ENCODE peak calls at places on chromosomes 4 and X, in nine cellular contexts. One of them, this sample, is unnamed.

GRCh38 chrX:120664081-120664480 is 34.2 kb upstream of the C1GALT1C1 start:
- DNase-seq in osteoblast: peak
- DNase-seq in foreskin fibroblast: no peak
- DNase-seq in HFF-Myc: no peak
- DNase-seq in adrenal gland: no peak
- DNase-seq in cardiac muscle cell: no peak
- DNase-seq in esophagus squamous epithelium: no peak
- DNase-seq in transverse colon: no peak
- DNase-seq in lung: no peak
- DNase-seq in this sample: no peak

GRCh38 chr4:26812049-26812729 is 48.5 kb upstream of the STIM2 start:
- DNase-seq in HFF-Myc: no peak
- DNase-seq in lung: no peak
- DNase-seq in osteoblast: no peak
- DNase-seq in cardiac muscle cell: no peak
- DNase-seq in transverse colon: no peak
- DNase-seq in adrenal gland: peak
- DNase-seq in esophagus squamous epithelium: no peak
- DNase-seq in foreskin fibroblast: no peak
- DNase-seq in this sample: no peak

GRCh38 chrX:123607270-123607669 is 125.6 kb downstream of the THOC2 start:
- DNase-seq in adrenal gland: no peak
- DNase-seq in HFF-Myc: no peak
- DNase-seq in foreskin fibroblast: no peak
- DNase-seq in lung: no peak
- DNase-seq in cardiac muscle cell: no peak
- DNase-seq in transverse colon: no peak
- DNase-seq in esophagus squamous epithelium: no peak
- DNase-seq in osteoblast: no peak
- DNase-seq in this sample: no peak

GRCh38 chr4:13544556-13545393 is 467 bp upstream of the NKX3-2 start:
- DNase-seq in lung: peak
- DNase-seq in foreskin fibroblast: peak
- DNase-seq in cardiac muscle cell: peak
- DNase-seq in esophagus squamous epithelium: no peak
- DNase-seq in osteoblast: peak
- DNase-seq in adrenal gland: peak
- DNase-seq in HFF-Myc: no peak
- DNase-seq in transverse colon: peak
- DNase-seq in this sample: no peak

GRCh38 chr4:107366016-107366415 is 329.9 kb upstream of the DKK2 start:
- DNase-seq in transverse colon: no peak
- DNase-seq in adrenal gland: no peak
- DNase-seq in esophagus squamous epithelium: no peak
- DNase-seq in cardiac muscle cell: no peak
- DNase-seq in lung: no peak
- DNase-seq in osteoblast: no peak
- DNase-seq in foreskin fibroblast: no peak
- DNase-seq in HFF-Myc: no peak
- DNase-seq in this sample: no peak

GRCh38 chr4:119841361-119841760 is 212.8 kb upstream of the PDE5A start:
- DNase-seq in HFF-Myc: no peak
- DNase-seq in cardiac muscle cell: no peak
- DNase-seq in lung: no peak
- DNase-seq in adrenal gland: no peak
- DNase-seq in osteoblast: no peak
- DNase-seq in transverse colon: no peak
- DNase-seq in esophagus squamous epithelium: no peak
- DNase-seq in foreskin fibroblast: no peak
- DNase-seq in this sample: no peak

GRCh38 chrX:129472116-129472515 is 51.2 kb downstream of the SMARCA1 start:
- DNase-seq in adrenal gland: no peak
- DNase-seq in transverse colon: no peak
- DNase-seq in cardiac muscle cell: no peak
- DNase-seq in lung: no peak
- DNase-seq in osteoblast: no peak
- DNase-seq in esophagus squamous epithelium: no peak
- DNase-seq in HFF-Myc: peak
- DNase-seq in foreskin fibroblast: no peak
- DNase-seq in this sample: no peak

GRCh38 chr4:139552506-139552905 is 3.5 kb downstream of the SETD7 start:
- DNase-seq in lung: no peak
- DNase-seq in esophagus squamous epithelium: no peak
- DNase-seq in cardiac muscle cell: peak
- DNase-seq in foreskin fibroblast: peak
- DNase-seq in HFF-Myc: no peak
- DNase-seq in osteoblast: no peak
- DNase-seq in transverse colon: no peak
- DNase-seq in adrenal gland: no peak
- DNase-seq in this sample: no peak

GRCh38 chrX:105820247-105820646 is 2.1 kb upstream of the NRK start:
- DNase-seq in lung: no peak
- DNase-seq in foreskin fibroblast: no peak
- DNase-seq in HFF-Myc: no peak
- DNase-seq in osteoblast: peak
- DNase-seq in transverse colon: no peak
- DNase-seq in esophagus squamous epithelium: no peak
- DNase-seq in cardiac muscle cell: no peak
- DNase-seq in adrenal gland: no peak
- DNase-seq in this sample: no peak

GRCh38 chrX:105816517-105816916 is 5.8 kb upstream of the NRK start:
- DNase-seq in HFF-Myc: no peak
- DNase-seq in adrenal gland: no peak
- DNase-seq in cardiac muscle cell: no peak
- DNase-seq in osteoblast: no peak
- DNase-seq in transverse colon: no peak
- DNase-seq in esophagus squamous epithelium: no peak
- DNase-seq in foreskin fibroblast: no peak
- DNase-seq in lung: no peak
- DNase-seq in this sample: no peak

GRCh38 chrX:105821471-105822081 is 763 bp upstream of the NRK start:
- DNase-seq in cardiac muscle cell: peak
- DNase-seq in transverse colon: peak
- DNase-seq in lung: no peak
- DNase-seq in osteoblast: peak
- DNase-seq in HFF-Myc: no peak
- DNase-seq in foreskin fibroblast: no peak
- DNase-seq in esophagus squamous epithelium: no peak
- DNase-seq in adrenal gland: peak
- DNase-seq in this sample: no peak

GRCh38 chrX:105823092-105823454 is 734 bp downstream of the NRK start:
- DNase-seq in osteoblast: peak
- DNase-seq in transverse colon: no peak
- DNase-seq in HFF-Myc: no peak
- DNase-seq in foreskin fibroblast: no peak
- DNase-seq in lung: no peak
- DNase-seq in esophagus squamous epithelium: no peak
- DNase-seq in cardiac muscle cell: no peak
- DNase-seq in adrenal gland: peak
- DNase-seq in this sample: no peak

DNA sequence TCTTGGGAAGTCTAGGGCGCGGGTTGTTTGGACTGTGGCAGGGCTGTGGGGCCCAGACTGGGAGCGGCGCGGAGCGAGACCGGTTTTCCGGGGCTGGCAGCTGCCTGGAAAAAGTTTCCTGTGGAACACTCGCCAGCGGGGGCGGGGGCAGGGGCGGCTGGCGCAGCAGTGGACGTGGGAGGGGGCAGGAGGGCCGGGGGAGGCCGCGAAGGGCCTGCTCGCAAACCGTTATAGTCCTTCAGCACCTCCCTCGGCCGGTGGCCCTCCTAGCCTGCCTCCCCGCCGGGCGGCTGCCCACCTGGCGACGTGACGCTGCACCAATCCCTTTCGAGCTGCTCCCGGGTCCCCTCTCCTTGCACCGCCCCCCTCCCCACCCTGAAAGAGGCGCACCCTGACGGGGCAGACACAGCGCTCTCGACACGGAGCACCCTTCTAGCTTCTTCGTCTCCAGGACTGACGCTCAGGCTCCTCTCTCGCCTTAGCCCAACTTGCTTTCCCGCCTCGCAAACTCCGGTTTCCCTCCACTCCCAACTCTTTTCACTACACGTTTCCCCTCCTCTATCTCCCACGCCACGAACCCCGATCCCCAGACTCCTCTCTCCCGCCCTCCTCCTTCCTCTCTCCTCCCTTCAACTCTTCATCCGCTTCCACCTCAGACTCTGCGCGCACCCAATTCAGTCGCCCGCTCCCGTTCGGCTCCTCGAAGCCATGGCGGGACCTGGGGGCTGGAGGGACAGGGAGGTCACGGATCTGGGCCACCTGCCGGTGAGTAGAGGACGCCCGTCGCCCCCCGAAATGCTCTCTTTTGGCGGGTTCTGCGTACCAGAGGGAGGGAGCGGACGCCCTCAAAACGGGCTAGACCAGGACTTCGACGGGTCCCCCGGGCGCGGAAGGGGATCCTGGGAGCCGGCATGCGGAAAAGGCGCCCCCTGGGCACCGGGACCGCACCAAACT is at the start of gene NRK:
- DNase-seq in cardiac muscle cell: peak
- DNase-seq in lung: no peak
- DNase-seq in HFF-Myc: no peak
- DNase-seq in esophagus squamous epithelium: no peak
- DNase-seq in adrenal gland: peak
- DNase-seq in transverse colon: no peak
- DNase-seq in osteoblast: peak
- DNase-seq in foreskin fibroblast: no peak
- DNase-seq in this sample: no peak
- TF ChIP-seq CTCF in cardiac muscle cell: peak
- TF ChIP-seq CTCF in lung: no peak
- TF ChIP-seq CTCF in HFF-Myc: no peak
- TF ChIP-seq CTCF in esophagus squamous epithelium: no peak
- TF ChIP-seq CTCF in adrenal gland: no peak
- TF ChIP-seq CTCF in transverse colon: no peak
- TF ChIP-seq CTCF in osteoblast: no peak
- TF ChIP-seq CTCF in foreskin fibroblast: no peak
- TF ChIP-seq CTCF in this sample: no peak

DNA sequence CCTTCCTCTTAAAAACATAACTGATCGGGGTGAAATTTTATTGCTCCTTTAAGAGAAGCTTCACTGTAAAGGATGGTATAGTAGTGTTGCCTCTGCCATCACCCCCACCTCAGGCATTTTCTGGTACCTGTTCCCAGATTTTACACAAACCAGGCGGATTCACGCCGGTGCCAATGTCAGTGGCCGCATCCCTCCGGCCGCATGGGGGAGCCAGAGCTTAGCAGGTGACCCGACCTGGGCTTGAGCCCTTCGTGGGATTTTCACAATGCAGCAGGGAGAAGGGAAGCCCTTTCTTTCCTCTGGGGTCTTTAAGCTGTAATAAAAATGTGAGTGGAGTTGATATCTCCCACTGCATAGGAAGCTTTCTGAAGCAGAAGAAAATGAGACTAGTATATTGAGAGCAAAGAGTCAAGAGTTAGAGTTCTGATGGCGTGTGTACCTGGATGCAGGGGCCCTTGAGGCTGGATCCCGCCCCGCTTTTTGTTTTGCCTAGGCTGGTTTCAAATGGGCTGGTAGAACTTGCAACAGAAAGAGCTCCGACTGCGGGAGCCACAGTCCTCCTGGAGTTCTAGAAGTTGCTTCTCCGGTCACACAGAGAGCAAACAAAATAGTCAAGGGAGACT is 59.4 kb downstream of the POLR2B start:
- DNase-seq in cardiac muscle cell: peak
- DNase-seq in transverse colon: peak
- DNase-seq in lung: peak
- DNase-seq in adrenal gland: peak
- DNase-seq in osteoblast: no peak
- DNase-seq in foreskin fibroblast: peak
- DNase-seq in HFF-Myc: no peak
- DNase-seq in esophagus squamous epithelium: no peak
- DNase-seq in this sample: no peak
- H3K4me3 ChIP-seq in cardiac muscle cell: no peak
- H3K4me3 ChIP-seq in transverse colon: no peak
- H3K4me3 ChIP-seq in lung: no peak
- H3K4me3 ChIP-seq in adrenal gland: no peak
- H3K4me3 ChIP-seq in osteoblast: no peak
- H3K4me3 ChIP-seq in foreskin fibroblast: no peak
- H3K4me3 ChIP-seq in HFF-Myc: no peak
- H3K4me3 ChIP-seq in esophagus squamous epithelium: no peak
- H3K4me3 ChIP-seq in this sample: no peak

GRCh38 chrX:100635989-100636320 is 651 bp downstream of the TSPAN6 start:
- DNase-seq in cardiac muscle cell: no peak
- DNase-seq in transverse colon: no peak
- DNase-seq in osteoblast: no peak
- DNase-seq in HFF-Myc: no peak
- DNase-seq in foreskin fibroblast: no peak
- DNase-seq in esophagus squamous epithelium: no peak
- DNase-seq in adrenal gland: no peak
- DNase-seq in lung: no peak
- DNase-seq in this sample: no peak

GRCh38 chrX:100642296-100642695 is 1.7 kb upstream of the SRPX2 start:
- DNase-seq in osteoblast: no peak
- DNase-seq in adrenal gland: no peak
- DNase-seq in lung: no peak
- DNase-seq in HFF-Myc: no peak
- DNase-seq in esophagus squamous epithelium: no peak
- DNase-seq in cardiac muscle cell: no peak
- DNase-seq in foreskin fibroblast: no peak
- DNase-seq in transverse colon: no peak
- DNase-seq in this sample: no peak

GRCh38 chrX:100635040-100635439 is 1.6 kb downstream of the TSPAN6 start:
- DNase-seq in osteoblast: peak
- DNase-seq in cardiac muscle cell: no peak
- DNase-seq in adrenal gland: no peak
- DNase-seq in HFF-Myc: no peak
- DNase-seq in foreskin fibroblast: no peak
- DNase-seq in lung: no peak
- DNase-seq in transverse colon: no peak
- DNase-seq in esophagus squamous epithelium: no peak
- DNase-seq in this sample: no peak

DNA sequence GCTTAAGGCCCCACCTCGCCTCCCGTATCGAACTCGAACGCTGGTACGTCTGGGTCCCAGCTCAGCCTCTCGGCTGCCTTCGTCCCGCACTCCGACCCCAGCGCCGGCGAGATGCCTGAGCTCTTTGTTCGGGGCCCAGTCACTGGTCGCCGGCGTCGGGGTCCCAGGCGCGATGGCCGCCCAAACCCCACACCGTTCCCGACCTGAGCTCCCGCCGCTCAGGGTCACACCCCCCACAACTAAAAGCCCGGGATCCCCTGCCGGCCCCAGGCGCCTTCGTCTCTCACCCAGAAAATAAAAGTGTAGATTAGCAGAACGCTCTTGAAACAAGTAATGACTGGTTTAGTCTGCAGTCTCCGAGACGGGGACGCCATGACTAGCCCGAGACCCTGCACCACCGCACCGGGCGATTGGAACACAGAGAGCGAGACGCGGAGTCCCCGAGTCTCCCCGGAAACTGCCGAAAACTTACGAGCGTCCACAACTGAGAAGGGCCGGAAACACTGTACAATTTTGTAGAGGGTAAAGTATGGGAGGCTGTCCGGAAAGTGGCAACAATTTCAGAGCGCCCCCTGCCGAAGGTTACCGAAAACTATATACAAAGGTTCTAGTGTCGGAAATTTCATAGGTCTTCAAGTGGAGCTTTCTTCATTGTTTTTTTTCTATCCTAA is at the start of gene TSPAN6:
- DNase-seq in esophagus squamous epithelium: no peak
- DNase-seq in adrenal gland: peak
- DNase-seq in HFF-Myc: peak
- DNase-seq in transverse colon: peak
- DNase-seq in osteoblast: peak
- DNase-seq in cardiac muscle cell: peak
- DNase-seq in lung: peak
- DNase-seq in foreskin fibroblast: peak
- DNase-seq in this sample: peak
- TF ChIP-seq CTCF in esophagus squamous epithelium: peak
- TF ChIP-seq CTCF in adrenal gland: peak
- TF ChIP-seq CTCF in HFF-Myc: peak
- TF ChIP-seq CTCF in transverse colon: peak
- TF ChIP-seq CTCF in osteoblast: peak
- TF ChIP-seq CTCF in cardiac muscle cell: peak
- TF ChIP-seq CTCF in lung: peak
- TF ChIP-seq CTCF in foreskin fibroblast: peak
- TF ChIP-seq CTCF in this sample: peak

GRCh38 chrX:150966235-150966634 is 16.9 kb upstream of the HMGB3 start:
- DNase-seq in lung: no peak
- DNase-seq in esophagus squamous epithelium: no peak
- DNase-seq in osteoblast: no peak
- DNase-seq in cardiac muscle cell: no peak
- DNase-seq in adrenal gland: no peak
- DNase-seq in HFF-Myc: no peak
- DNase-seq in foreskin fibroblast: no peak
- DNase-seq in transverse colon: no peak
- DNase-seq in this sample: no peak

GRCh38 chrX:150961631-150962030 is 21.5 kb upstream of the HMGB3 start:
- DNase-seq in esophagus squamous epithelium: no peak
- DNase-seq in foreskin fibroblast: no peak
- DNase-seq in lung: no peak
- DNase-seq in HFF-Myc: no peak
- DNase-seq in cardiac muscle cell: no peak
- DNase-seq in transverse colon: no peak
- DNase-seq in osteoblast: no peak
- DNase-seq in adrenal gland: no peak
- DNase-seq in this sample: no peak

GRCh38 chrX:150967786-150968185 is 15.3 kb upstream of the HMGB3 start:
- DNase-seq in lung: no peak
- DNase-seq in foreskin fibroblast: no peak
- DNase-seq in cardiac muscle cell: no peak
- DNase-seq in osteoblast: no peak
- DNase-seq in esophagus squamous epithelium: no peak
- DNase-seq in adrenal gland: no peak
- DNase-seq in HFF-Myc: no peak
- DNase-seq in transverse colon: peak
- DNase-seq in this sample: no peak

GRCh38 chrX:150968862-150969720 is 14.0 kb upstream of the HMGB3 start:
- DNase-seq in transverse colon: peak
- DNase-seq in cardiac muscle cell: no peak
- DNase-seq in foreskin fibroblast: no peak
- DNase-seq in esophagus squamous epithelium: no peak
- DNase-seq in HFF-Myc: no peak
- DNase-seq in osteoblast: no peak
- DNase-seq in lung: no peak
- DNase-seq in adrenal gland: no peak
- DNase-seq in this sample: no peak

GRCh38 chrX:150966742-150967141 is 16.4 kb upstream of the HMGB3 start:
- DNase-seq in transverse colon: no peak
- DNase-seq in esophagus squamous epithelium: no peak
- DNase-seq in osteoblast: no peak
- DNase-seq in adrenal gland: no peak
- DNase-seq in lung: no peak
- DNase-seq in cardiac muscle cell: no peak
- DNase-seq in foreskin fibroblast: no peak
- DNase-seq in HFF-Myc: no peak
- DNase-seq in this sample: no peak
- H3K4me3 ChIP-seq in transverse colon: no peak
- H3K4me3 ChIP-seq in esophagus squamous epithelium: no peak
- H3K4me3 ChIP-seq in osteoblast: no peak
- H3K4me3 ChIP-seq in adrenal gland: no peak
- H3K4me3 ChIP-seq in lung: no peak
- H3K4me3 ChIP-seq in cardiac muscle cell: no peak
- H3K4me3 ChIP-seq in foreskin fibroblast: no peak
- H3K4me3 ChIP-seq in HFF-Myc: no peak
- H3K4me3 ChIP-seq in this sample: no peak